ENCODE peak calls at places on chromosomes 13 and 19, in four cellular contexts. V is aorta, P is GM04504, U is body of pancreas. W is an unnamed sample.

GRCh38 chr19:42246143-42246868 is 3.9 kb upstream of the GSK3A start:
- DNase-seq in V (peak), P (peak), U (peak), W (peak)

GRCh38 chr19:38717051-38717450 is 27.2 kb downstream of the CAPN12 start:
- DNase-seq in V (no peak), P (no peak), U (no peak), W (no peak)

GRCh38 chr19:3821857-3822364 is 35.7 kb upstream of the MATK start:
- DNase-seq in V (peak), P (no peak), U (peak), W (no peak)

GRCh38 chr13:93364166-93364565 is 137.6 kb downstream of the GPC6 start:
- DNase-seq in V (no peak), P (no peak), U (no peak), W (no peak)

GRCh38 chr19:47231215-47232054 is 436 bp upstream of the BBC3 start:
- DNase-seq in V (peak), P (peak), U (peak), W (peak)

GRCh38 chr19:49489601-49490167 is 2.3 kb downstream of the RPL13A start:
- DNase-seq in V (no peak), P (no peak), U (no peak), W (no peak)

GRCh38 chr19:53960187-53960586 is 2.5 kb upstream of the CACNG8 start:
- DNase-seq in V (no peak), P (no peak), U (no peak), W (no peak)

GRCh38 chr19:3580156-3580955 is 4.9 kb upstream of the GIPC3 start:
- DNase-seq in V (no peak), P (peak), U (peak), W (no peak)

GRCh38 chr19:6161271-6161850 is 25.9 kb downstream of the ACSBG2 start:
- DNase-seq in V (no peak), P (no peak), U (no peak), W (no peak)

GRCh38 chr19:49767380-49767779 is 579 bp downstream of the AP2A1 start:
- DNase-seq in V (no peak), P (no peak), U (no peak), W (no peak)

GRCh38 chr19:31515931-31516330 is 166.7 kb upstream of the TSHZ3 start:
- DNase-seq in V (no peak), P (no peak), U (no peak), W (no peak)

GRCh38 chr19:29503140-29503758 is 22.5 kb upstream of the VSTM2B start:
- DNase-seq in V (no peak), P (no peak), U (no peak), W (no peak)

GRCh38 chr13:50320297-50320862 is 305.1 kb downstream of the KCNRG start:
- DNase-seq in V (no peak), P (peak), U (no peak), W (no peak)

GRCh38 chr13:43058318-43058674 is 34.9 kb downstream of the DNAJC15 start:
- DNase-seq in V (no peak), P (peak), U (no peak), W (no peak)

GRCh38 chr19:49042177-49042576 is 1.5 kb upstream of the CGB5 start:
- DNase-seq in V (no peak), P (no peak), U (no peak), W (no peak)

GRCh38 chr13:73681779-73682178 is 452.4 kb downstream of the KLF12 start:
- DNase-seq in V (no peak), P (no peak), U (no peak), W (no peak)

GRCh38 chr19:44796701-44797115 is 12.2 kb upstream of the BCAM start:
- DNase-seq in V (no peak), P (no peak), U (peak), W (no peak)

GRCh38 chr13:51895906-51896888 is 34.4 kb downstream of the CCDC70 start:
- DNase-seq in V (peak), P (peak), U (peak), W (peak)

GRCh38 chr19:39500543-39500942 is 1.8 kb downstream of the DLL3 start:
- DNase-seq in V (no peak), P (no peak), U (no peak), W (no peak)

GRCh38 chr19:28705008-28705407 is 507.9 kb downstream of the UQCRFS1 start:
- DNase-seq in V (no peak), P (peak), U (peak), W (peak)

GRCh38 chr13:40657961-40658360 is 8.5 kb downstream of the FOXO1 start:
- DNase-seq in V (no peak), P (no peak), U (no peak), W (no peak)

GRCh38 chr19:778910-779653 is 18.2 kb upstream of the PTBP1 start:
- DNase-seq in V (peak), P (peak), U (peak), W (no peak)

GRCh38 chr13:24997367-24997967 is 98.5 kb upstream of the PABPC3 start:
- DNase-seq in V (no peak), P (no peak), U (peak), W (peak)

GRCh38 chr13:20001351-20001750 is 42.8 kb downstream of the ZMYM2 start:
- DNase-seq in V (no peak), P (no peak), U (no peak), W (no peak)

GRCh38 chr13:30448441-30448840 is 17.3 kb downstream of the HMGB1 start:
- DNase-seq in V (no peak), P (no peak), U (no peak), W (no peak)

GRCh38 chr13:39874331-39875055 is 219.0 kb downstream of the COG6 start:
- DNase-seq in V (no peak), P (no peak), U (no peak), W (no peak)

GRCh38 chr19:14517446-14517839 is 754 bp downstream of the DNAJB1 start:
- DNase-seq in V (peak), P (no peak), U (no peak), W (no peak)

GRCh38 chr19:768424-768823 is 17.5 kb downstream of the MISP start:
- DNase-seq in V (no peak), P (peak), U (no peak), W (no peak)

GRCh38 chr13:37492741-37493514 is 105.6 kb downstream of the POSTN start:
- DNase-seq in V (no peak), P (peak), U (no peak), W (no peak)

GRCh38 chr13:22505489-22505888 is 675.3 kb upstream of the SGCG start:
- DNase-seq in V (no peak), P (no peak), U (no peak), W (no peak)

GRCh38 chr13:20132052-20132634 is 28.7 kb downstream of the GJA3 start:
- DNase-seq in V (no peak), P (no peak), U (no peak), W (no peak)

W was measured in NCI-H2227 treated with DMSO at 0.1 percent for 48 hours.